ENCODE peak calls at places on chromosomes 5 and 9, in seven cellular contexts. T is AG08396; E is hypothalamus; X is BJ; L is neural crest cell; Q is stimulated activated CD8-positive, alpha-beta memory T cell treated with anti-CD3 and anti-CD28 coated beads, Interleukin-4, amount 100 ng/mL, for 4 hours; V is left kidney. U is an unnamed sample.

GRCh38 chr5:58208674-58209073 is 251.2 kb downstream of the PLK2 start:
- DNase-seq in V (no peak), X (no peak), L (no peak), E (no peak), Q (no peak), T (no peak), U (no peak)

GRCh38 chr5:102218159-102218558 is 77.9 kb downstream of the SLCO4C1 start:
- DNase-seq in E (no peak), Q (no peak), L (no peak), T (no peak), X (no peak), V (no peak), U (no peak)

GRCh38 chr9:127780126-127780885 is 1.8 kb upstream of the SH2D3C start:
- DNase-seq in E (peak; percentile 23), X (no peak), L (peak; percentile 30), T (no peak), Q (no peak), V (no peak), U (no peak)

GRCh38 chr9:14084867-14085266 is 229.1 kb downstream of the NFIB start:
- DNase-seq in L (no peak), T (no peak), Q (no peak), E (no peak), V (no peak), X (no peak), U (no peak)

GRCh38 chr9:137550958-137551655 is 572 bp upstream of the MRPL41 start:
- DNase-seq in X (no peak), L (no peak), Q (peak; percentile 26), T (peak; percentile 92), E (no peak), V (peak; percentile 93), U (peak; percentile 93)

GRCh38 chr5:61055434-61056006 is 106.7 kb downstream of the SMIM15 start:
- DNase-seq in E (no peak), T (peak; percentile 36), X (no peak), Q (no peak), V (peak; percentile 74), L (no peak), U (no peak)

GRCh38 chr5:168947212-168947868 is 353.6 kb downstream of the SLIT3 start:
- DNase-seq in T (peak; percentile 61), X (no peak), V (peak; percentile 92), Q (no peak), E (no peak), L (peak; percentile 74), U (peak; percentile 84)

GRCh38 chr9:84869091-84869490 is 199.6 kb downstream of the NTRK2 start:
- DNase-seq in X (no peak), E (no peak), L (no peak), Q (no peak), T (no peak), V (no peak), U (no peak)

GRCh38 chr9:3746296-3747275 is 220.8 kb upstream of the RFX3 start:
- DNase-seq in Q (no peak), X (peak; percentile 70), L (no peak), V (no peak), T (peak; percentile 73), E (no peak), U (no peak)

GRCh38 chr9:110767559-110768063 is 99.0 kb downstream of the MUSK start:
- DNase-seq in V (no peak), L (no peak), Q (no peak), E (no peak), T (peak; percentile 38), X (no peak), U (no peak)